ENCODE peak calls at places on chromosomes 11 and 22, in four cellular contexts. C is stimulated activated CD4-positive, alpha-beta T cell treated with anti-CD3 and anti-CD28 coated beads, TNF-alpha, amount 100 ng/mL, for 1 hour; Q is mesendoderm; P is Ammon's horn. X is an unnamed sample.
A peak's percentile ranks its signal among the peaks of the same experiment; 100 is the strongest.

GRCh38 chr11:61163714-61164609 is 2.7 kb upstream of the VPS37C start:
- DNase-seq in C (no peak), Q (no peak), P (peak; percentile 46), X (no peak)

GRCh38 chr22:36377022-36377631 is 10.6 kb downstream of the MYH9 start:
- DNase-seq in C (no peak), Q (no peak), P (no peak), X (no peak)

GRCh38 chr11:65185166-65185565 is 3.4 kb downstream of the CAPN1 start:
- DNase-seq in C (no peak), Q (no peak), P (no peak), X (no peak)

GRCh38 chr11:17887779-17888178 is 125.1 kb downstream of the SERGEF start:
- DNase-seq in C (no peak), Q (peak; percentile 61), P (peak; percentile 28), X (no peak)

GRCh38 chr22:32202539-32203180 is 2.2 kb downstream of the RFPL2 start:
- DNase-seq in C (no peak), Q (peak; percentile 80), P (peak; percentile 39), X (no peak)

GRCh38 chr11:66800720-66801428 is 42.4 kb upstream of the RCE1 start:
- DNase-seq in C (no peak), Q (no peak), P (no peak), X (no peak)

GRCh38 chr22:22241554-22241898 is 3.1 kb upstream of the VPREB1 start:
- DNase-seq in C (no peak), Q (no peak), P (no peak), X (no peak)

GRCh38 chr11:123841189-123841588 is 35.0 kb upstream of the OR6M1 start:
- DNase-seq in C (no peak), Q (no peak), P (no peak), X (no peak)

GRCh38 chr11:62146476-62147200 is 22.8 kb downstream of the INCENP start:
- DNase-seq in C (no peak), Q (no peak), P (no peak), X (no peak)

GRCh38 chr11:64759131-64759721 is 548 bp downstream of the PYGM start:
- DNase-seq in C (no peak), Q (no peak), P (no peak), X (no peak)

X was measured in globus pallidus.